ENCODE peak calls at places on chromosomes 7 and 10, in five cellular contexts. Y is lung; N is adrenal gland; M is effector memory CD4-positive, alpha-beta T cell; T is OCI-LY7. V is an unnamed sample.

GRCh38 chr7:104007614-104008013 is 18.2 kb upstream of the RELN start:
- DNase-seq in Y (no peak), N (no peak), M (no peak), T (no peak), V (no peak)

GRCh38 chr7:27898735-27899134 is 158.8 kb downstream of the TAX1BP1 start:
- DNase-seq in Y (no peak), N (no peak), M (no peak), T (no peak), V (no peak)

GRCh38 chr7:43621729-43622448 is 39.0 kb downstream of the STK17A start:
- DNase-seq in Y (no peak), N (no peak), M (no peak), T (no peak), V (no peak)

GRCh38 chr10:59180689-59181270 is 4.3 kb downstream of the PHYHIPL start:
- DNase-seq in Y (no peak), N (no peak), M (no peak), T (no peak), V (no peak)

GRCh38 chr10:17780727-17781126 is 28.4 kb upstream of the MRC1 start:
- DNase-seq in Y (no peak), N (no peak), M (no peak), T (no peak), V (no peak)

GRCh38 chr10:127878474-127879055 is 14.2 kb downstream of the CLRN3 start:
- DNase-seq in Y (peak), N (no peak), M (no peak), T (no peak), V (no peak)

GRCh38 chr10:119306514-119306951 is 99.2 kb downstream of the GRK5 start:
- DNase-seq in Y (no peak), N (no peak), M (peak), T (peak), V (no peak)

GRCh38 chr7:50146692-50147091 is 53.6 kb upstream of the ZPBP start:
- DNase-seq in Y (no peak), N (no peak), M (no peak), T (peak), V (no peak)

GRCh38 chr7:16431646-16432424 is 10.5 kb upstream of the CRPPA start:
- DNase-seq in Y (no peak), N (no peak), M (no peak), T (peak), V (no peak)

GRCh38 chr10:32149257-32149955 is 93.2 kb upstream of the KIF5B start:
- DNase-seq in Y (peak), N (peak), M (no peak), T (no peak), V (peak)

GRCh38 chr10:110434477-110435096 is 63.1 kb upstream of the DUSP5 start:
- DNase-seq in Y (no peak), N (no peak), M (no peak), T (no peak), V (no peak)

GRCh38 chr7:94095359-94096009 is 91.3 kb upstream of the BET1 start:
- DNase-seq in Y (no peak), N (no peak), M (no peak), T (no peak), V (no peak)

GRCh38 chr7:17212188-17212587 is 86.3 kb upstream of the AHR start:
- DNase-seq in Y (no peak), N (no peak), M (no peak), T (no peak), V (no peak)

GRCh38 chr10:22764639-22765038 is 50.3 kb upstream of the PIP4K2A start:
- DNase-seq in Y (no peak), N (no peak), M (no peak), T (no peak), V (no peak)

GRCh38 chr10:96588601-96589419 is 2.0 kb upstream of the TM9SF3 start:
- DNase-seq in Y (no peak), N (no peak), M (no peak), T (no peak), V (no peak)

GRCh38 chr10:81179805-81180452 is 642.2 kb downstream of the SH2D4B start:
- DNase-seq in Y (no peak), N (no peak), M (no peak), T (peak), V (no peak)

GRCh38 chr10:26931223-26931622 is 70.5 kb upstream of the ABI1 start:
- DNase-seq in Y (no peak), N (peak), M (no peak), T (no peak), V (peak)
- H3K4me3 ChIP-seq in Y (no peak), N (no peak), M (no peak), T (no peak), V (no peak)

GRCh38 chr10:100909506-100910260 is 3.1 kb upstream of the SLF2 start:
- DNase-seq in Y (no peak), N (no peak), M (no peak), T (peak), V (peak)
- H3K4me3 ChIP-seq in Y (no peak), N (no peak), M (no peak), T (no peak), V (no peak)

GRCh38 chr7:144391823-144392255 is 11.7 kb downstream of the NOBOX start:
- DNase-seq in Y (no peak), N (no peak), M (no peak), T (peak), V (no peak)
- H3K4me3 ChIP-seq in Y (no peak), N (no peak), M (no peak), T (no peak), V (no peak)

GRCh38 chr10:23870612-23871011 is 338.3 kb upstream of the KIAA1217 start:
- DNase-seq in Y (no peak), N (no peak), M (no peak), T (no peak), V (no peak)
- H3K4me3 ChIP-seq in Y (no peak), N (no peak), M (no peak), T (no peak), V (no peak)

DNA sequence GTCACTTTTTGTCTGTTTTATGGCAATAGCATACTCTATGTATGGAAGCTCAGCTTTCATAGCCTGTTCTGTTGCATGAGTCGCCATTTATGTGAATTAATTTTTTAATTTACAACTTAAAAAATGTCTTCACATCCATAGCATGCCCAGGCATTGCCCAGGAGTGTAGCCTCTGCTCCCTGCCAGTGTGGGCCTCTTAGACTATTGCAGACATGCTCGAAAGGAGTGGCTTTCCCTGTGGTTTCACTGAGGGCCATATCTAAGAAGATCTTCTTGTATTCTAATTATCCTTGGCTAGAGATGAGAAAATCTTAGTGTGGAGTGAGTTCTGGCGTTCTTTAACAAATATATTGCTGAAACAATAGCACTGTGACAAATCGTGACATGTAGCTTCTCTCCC is 35.3 kb downstream of the PCBD1 start:
- DNase-seq in Y (no peak), N (no peak), M (no peak), T (no peak), V (no peak)
- H3K4me3 ChIP-seq in Y (no peak), N (no peak), M (no peak), T (no peak), V (no peak)

DNA sequence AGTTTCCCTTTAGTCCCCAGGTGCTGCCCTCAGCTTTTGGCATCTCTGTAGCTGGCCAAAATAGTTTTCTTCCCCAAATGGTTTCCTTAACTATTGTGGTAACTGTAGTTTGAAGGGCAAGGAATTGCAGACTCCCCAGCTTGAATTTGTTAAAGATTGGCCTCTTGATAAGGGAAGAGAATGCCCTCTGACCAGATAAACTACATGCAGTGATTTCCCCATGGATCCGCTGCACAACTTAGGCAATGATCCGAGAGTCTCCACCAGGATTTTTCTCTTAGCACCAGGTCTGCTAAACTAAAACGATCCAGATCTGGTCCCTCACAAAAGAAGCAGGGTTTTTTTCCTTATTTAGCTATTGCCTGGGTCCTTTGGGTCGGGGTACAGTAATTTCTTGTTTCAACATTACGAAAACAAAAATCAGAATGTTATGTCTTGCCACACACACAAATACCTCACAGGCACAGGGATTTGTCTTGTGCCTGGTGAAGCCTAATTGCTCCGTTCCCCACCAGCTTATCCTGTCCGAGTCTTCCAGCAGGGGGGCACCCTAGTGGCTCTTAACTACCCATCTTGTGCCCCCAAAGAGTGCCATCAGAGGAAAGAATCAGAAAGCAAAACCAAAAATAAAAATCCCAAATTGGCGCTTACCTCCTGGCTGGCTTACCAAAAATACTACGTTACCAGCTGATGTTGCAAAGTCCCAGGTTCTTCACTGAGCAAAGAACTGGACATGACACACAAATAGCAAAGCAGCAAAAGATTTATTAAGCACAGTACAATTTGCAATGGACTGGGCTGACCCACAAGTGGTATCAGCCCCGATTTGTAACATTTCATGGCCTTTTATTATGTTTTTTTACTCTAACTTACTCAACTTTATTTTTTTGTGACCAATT is 16.4 kb upstream of the STEAP2 start:
- DNase-seq in Y (no peak), N (no peak), M (no peak), T (no peak), V (no peak)
- H3K4me3 ChIP-seq in Y (no peak), N (no peak), M (no peak), T (no peak), V (no peak)

GRCh38 chr7:106042196-106042611 is 69.9 kb downstream of the SYPL1 start:
- DNase-seq in Y (no peak), N (no peak), M (no peak), T (no peak), V (peak)
- H3K4me3 ChIP-seq in Y (no peak), N (no peak), M (no peak), T (no peak), V (no peak)

GRCh38 chr10:68957654-68958053 is 1.7 kb downstream of the DDX21 start:
- DNase-seq in Y (no peak), N (no peak), M (no peak), T (no peak), V (no peak)

GRCh38 chr10:68955786-68956532 is at the start of gene DDX21:
- DNase-seq in Y (peak), N (peak), M (peak), T (peak), V (peak)

GRCh38 chr10:68955414-68955785 is 570 bp upstream of the DDX21 start:
- DNase-seq in Y (no peak), N (peak), M (no peak), T (no peak), V (no peak)

GRCh38 chr10:68957284-68957615 is 1.3 kb downstream of the DDX21 start:
- DNase-seq in Y (no peak), N (no peak), M (no peak), T (no peak), V (no peak)

GRCh38 chr10:68954904-68955303 is 1.1 kb upstream of the DDX21 start:
- DNase-seq in Y (no peak), N (no peak), M (no peak), T (peak), V (no peak)
- H3K4me3 ChIP-seq in Y (no peak), N (no peak), M (no peak), T (peak), V (no peak)

GRCh38 chr7:152909280-152909679 is 149.7 kb downstream of the ACTR3B start:
- DNase-seq in Y (no peak), N (no peak), M (no peak), T (no peak), V (no peak)
- H3K4me3 ChIP-seq in Y (no peak), N (no peak), M (no peak), T (no peak), V (no peak)